ENCODE peak calls at places on chromosomes 16 and 17, in seven cellular contexts. One of them, this sample, is unnamed.

GRCh38 chr17:67359960-67360817 is 6.2 kb downstream of the PSMD12 start:
- DNase-seq in activated CD4-positive, alpha-beta T cell treated with anti-CD3 and anti-CD28 coated beads, Interleukin-2, amount 50 U/mL, for 48 hours: peak
- DNase-seq in HFFc6: no peak
- DNase-seq in lung: no peak
- DNase-seq in SIG-M5: no peak
- DNase-seq in H7: peak
- DNase-seq in small intestine: no peak
- DNase-seq in this sample: no peak

GRCh38 chr17:81685108-81685507 is 1.3 kb downstream of the HGS start:
- DNase-seq in HFFc6: peak
- DNase-seq in small intestine: no peak
- DNase-seq in lung: no peak
- DNase-seq in H7: peak
- DNase-seq in activated CD4-positive, alpha-beta T cell treated with anti-CD3 and anti-CD28 coated beads, Interleukin-2, amount 50 U/mL, for 48 hours: peak
- DNase-seq in SIG-M5: no peak
- DNase-seq in this sample: peak

GRCh38 chr16:1823821-1824220 is 2.8 kb downstream of the HAGH start:
- DNase-seq in HFFc6: peak
- DNase-seq in H7: peak
- DNase-seq in small intestine: peak
- DNase-seq in SIG-M5: no peak
- DNase-seq in lung: no peak
- DNase-seq in activated CD4-positive, alpha-beta T cell treated with anti-CD3 and anti-CD28 coated beads, Interleukin-2, amount 50 U/mL, for 48 hours: peak
- DNase-seq in this sample: no peak

GRCh38 chr16:1108299-1109252 is 12.5 kb upstream of the C1QTNF8 start:
- DNase-seq in activated CD4-positive, alpha-beta T cell treated with anti-CD3 and anti-CD28 coated beads, Interleukin-2, amount 50 U/mL, for 48 hours: no peak
- DNase-seq in H7: peak
- DNase-seq in lung: no peak
- DNase-seq in small intestine: no peak
- DNase-seq in SIG-M5: no peak
- DNase-seq in HFFc6: no peak
- DNase-seq in this sample: no peak

GRCh38 chr17:36880506-36880905 is 56.8 kb upstream of the LHX1 start:
- DNase-seq in small intestine: no peak
- DNase-seq in HFFc6: no peak
- DNase-seq in lung: no peak
- DNase-seq in SIG-M5: no peak
- DNase-seq in H7: no peak
- DNase-seq in activated CD4-positive, alpha-beta T cell treated with anti-CD3 and anti-CD28 coated beads, Interleukin-2, amount 50 U/mL, for 48 hours: no peak
- DNase-seq in this sample: no peak

GRCh38 chr17:80643700-80644099 is 99.1 kb downstream of the RPTOR start:
- DNase-seq in H7: no peak
- DNase-seq in HFFc6: no peak
- DNase-seq in SIG-M5: no peak
- DNase-seq in small intestine: no peak
- DNase-seq in activated CD4-positive, alpha-beta T cell treated with anti-CD3 and anti-CD28 coated beads, Interleukin-2, amount 50 U/mL, for 48 hours: no peak
- DNase-seq in lung: no peak
- DNase-seq in this sample: no peak

GRCh38 chr17:14745122-14745521 is 444.2 kb downstream of the HS3ST3B1 start:
- DNase-seq in H7: no peak
- DNase-seq in lung: no peak
- DNase-seq in activated CD4-positive, alpha-beta T cell treated with anti-CD3 and anti-CD28 coated beads, Interleukin-2, amount 50 U/mL, for 48 hours: no peak
- DNase-seq in SIG-M5: no peak
- DNase-seq in HFFc6: peak
- DNase-seq in small intestine: no peak
- DNase-seq in this sample: no peak

GRCh38 chr17:77693776-77694175 is 264.7 kb upstream of the TNRC6C start:
- DNase-seq in lung: no peak
- DNase-seq in small intestine: no peak
- DNase-seq in activated CD4-positive, alpha-beta T cell treated with anti-CD3 and anti-CD28 coated beads, Interleukin-2, amount 50 U/mL, for 48 hours: no peak
- DNase-seq in SIG-M5: no peak
- DNase-seq in HFFc6: no peak
- DNase-seq in H7: no peak
- DNase-seq in this sample: no peak

GRCh38 chr17:40111221-40112128 is 10.3 kb upstream of the MSL1 start:
- DNase-seq in small intestine: peak
- DNase-seq in HFFc6: peak
- DNase-seq in SIG-M5: no peak
- DNase-seq in H7: peak
- DNase-seq in activated CD4-positive, alpha-beta T cell treated with anti-CD3 and anti-CD28 coated beads, Interleukin-2, amount 50 U/mL, for 48 hours: peak
- DNase-seq in lung: peak
- DNase-seq in this sample: peak

GRCh38 chr17:79385962-79386563 is 224.8 kb downstream of the RBFOX3 start:
- DNase-seq in lung: no peak
- DNase-seq in small intestine: no peak
- DNase-seq in HFFc6: no peak
- DNase-seq in H7: no peak
- DNase-seq in SIG-M5: no peak
- DNase-seq in activated CD4-positive, alpha-beta T cell treated with anti-CD3 and anti-CD28 coated beads, Interleukin-2, amount 50 U/mL, for 48 hours: no peak
- DNase-seq in this sample: no peak

GRCh38 chr17:29667969-29668368 is 45.3 kb upstream of the CORO6 start:
- DNase-seq in small intestine: no peak
- DNase-seq in lung: no peak
- DNase-seq in HFFc6: no peak
- DNase-seq in H7: no peak
- DNase-seq in SIG-M5: no peak
- DNase-seq in activated CD4-positive, alpha-beta T cell treated with anti-CD3 and anti-CD28 coated beads, Interleukin-2, amount 50 U/mL, for 48 hours: no peak
- DNase-seq in this sample: no peak

GRCh38 chr17:57370583-57370982 is 114.3 kb downstream of the MSI2 start:
- DNase-seq in SIG-M5: no peak
- DNase-seq in H7: peak
- DNase-seq in small intestine: no peak
- DNase-seq in activated CD4-positive, alpha-beta T cell treated with anti-CD3 and anti-CD28 coated beads, Interleukin-2, amount 50 U/mL, for 48 hours: no peak
- DNase-seq in lung: no peak
- DNase-seq in HFFc6: no peak
- DNase-seq in this sample: no peak

GRCh38 chr17:12665263-12666210 is at the start of gene MYOCD:
- DNase-seq in lung: no peak
- DNase-seq in small intestine: no peak
- DNase-seq in H7: peak
- DNase-seq in SIG-M5: no peak
- DNase-seq in HFFc6: peak
- DNase-seq in activated CD4-positive, alpha-beta T cell treated with anti-CD3 and anti-CD28 coated beads, Interleukin-2, amount 50 U/mL, for 48 hours: no peak
- DNase-seq in this sample: peak

GRCh38 chr17:9150407-9151090 is 129.2 kb downstream of the NTN1 start:
- DNase-seq in lung: no peak
- DNase-seq in activated CD4-positive, alpha-beta T cell treated with anti-CD3 and anti-CD28 coated beads, Interleukin-2, amount 50 U/mL, for 48 hours: no peak
- DNase-seq in H7: no peak
- DNase-seq in SIG-M5: no peak
- DNase-seq in small intestine: no peak
- DNase-seq in HFFc6: no peak
- DNase-seq in this sample: no peak